ENCODE peak calls at places on chromosomes 1 and 21, in seven cellular contexts. G, I, K, Z, M, P and U are unnamed samples.
A peak's percentile ranks its signal among the peaks of the same experiment; 100 is the strongest.

GRCh38 chr1:99850458-99850974 is 355 bp downstream of the AGL start:
- DNase-seq in G (no peak), I (no peak), K (no peak), Z (peak; percentile 41), M (peak; percentile 74), P (no peak), U (no peak)

GRCh38 chr1:88079036-88079435 is 605.0 kb upstream of the PKN2 start:
- DNase-seq in G (no peak), I (no peak), K (peak; percentile 13), Z (peak; percentile 3), M (peak; percentile 34), P (no peak), U (no peak)

GRCh38 chr1:92480813-92481597 is 5.7 kb downstream of the GFI1 start:
- DNase-seq in G (no peak), I (peak; percentile 73), K (no peak), Z (no peak), M (no peak), P (no peak), U (no peak)

GRCh38 chr1:19866758-19867157 is 15.4 kb upstream of the OTUD3 start:
- DNase-seq in G (no peak), I (no peak), K (no peak), Z (no peak), M (peak; percentile 32), P (no peak), U (no peak)

GRCh38 chr1:172378109-172378755 is 42.3 kb upstream of the C1orf105 start:
- DNase-seq in G (no peak), I (no peak), K (no peak), Z (no peak), M (no peak), P (no peak), U (no peak)

GRCh38 chr1:8368956-8369639 is 51.2 kb downstream of the SLC45A1 start:
- DNase-seq in G (no peak), I (no peak), K (no peak), Z (no peak), M (no peak), P (no peak), U (no peak)

GRCh38 chr1:21524686-21525339 is 15.6 kb downstream of the ALPL start:
- DNase-seq in G (no peak), I (peak; percentile 75), K (no peak), Z (no peak), M (no peak), P (no peak), U (no peak)

GRCh38 chr1:193143285-193143684 is 21.5 kb downstream of the CDC73 start:
- DNase-seq in G (no peak), I (no peak), K (peak; percentile 41), Z (peak; percentile 37), M (peak; percentile 35), P (no peak), U (no peak)

GRCh38 chr21:46500224-46500861 is 41.7 kb downstream of the DIP2A start:
- DNase-seq in G (no peak), I (no peak), K (peak; percentile 40), Z (peak; percentile 51), M (peak; percentile 45), P (no peak), U (no peak)

GRCh38 chr1:227780101-227781044 is 35.1 kb upstream of the PRSS38 start:
- DNase-seq in G (no peak), I (no peak), K (no peak), Z (no peak), M (peak; percentile 94), P (no peak), U (peak; percentile 37)

GRCh38 chr1:167251482-167251881 is 30.8 kb downstream of the POU2F1 start:
- DNase-seq in G (no peak), I (no peak), K (no peak), Z (no peak), M (no peak), P (no peak), U (no peak)

GRCh38 chr1:113949007-113949406 is 19.9 kb downstream of the HIPK1 start:
- DNase-seq in G (no peak), I (no peak), K (no peak), Z (no peak), M (no peak), P (no peak), U (no peak)

GRCh38 chr1:3056641-3057040 is 12.4 kb upstream of the PRDM16 start:
- DNase-seq in G (no peak), I (no peak), K (no peak), Z (no peak), M (no peak), P (no peak), U (no peak)

GRCh38 chr1:198118136-198118535 is 38.7 kb upstream of the NEK7 start:
- DNase-seq in G (no peak), I (peak; percentile 83), K (peak; percentile 99), Z (peak; percentile 90), M (no peak), P (no peak), U (no peak)

GRCh38 chr1:46575300-46575699 is 23.9 kb upstream of the KNCN start:
- DNase-seq in G (no peak), I (no peak), K (no peak), Z (no peak), M (peak; percentile 97), P (no peak), U (no peak)

GRCh38 chr1:75233302-75233929 is 99.2 kb downstream of the LHX8 start:
- DNase-seq in G (no peak), I (no peak), K (peak; percentile 2), Z (peak; percentile 34), M (peak; percentile 48), P (no peak), U (no peak)

GRCh38 chr1:183019860-183020259 is 3.4 kb upstream of the LAMC1 start:
- DNase-seq in G (no peak), I (no peak), K (peak; percentile 63), Z (peak; percentile 71), M (peak; percentile 52), P (no peak), U (no peak)

GRCh38 chr1:162772571-162773154 is 17.8 kb upstream of the HSD17B7 start:
- DNase-seq in G (no peak), I (no peak), K (peak; percentile 66), Z (no peak), M (no peak), P (no peak), U (no peak)

GRCh38 chr1:154155282-154155681 is 409 bp upstream of the NUP210L start:
- DNase-seq in G (no peak), I (no peak), K (peak; percentile 72), Z (peak; percentile 34), M (no peak), P (no peak), U (no peak)

GRCh38 chr1:235067396-235068154 is 61.1 kb downstream of the TOMM20 start:
- DNase-seq in G (no peak), I (peak; percentile 92), K (peak; percentile 99), Z (peak; percentile 99), M (peak; percentile 88), P (no peak), U (no peak)

GRCh38 chr1:50969611-50970507 is at the start of gene CDKN2C:
- DNase-seq in G (no peak), I (peak; percentile 82), K (peak; percentile 86), Z (peak; percentile 81), M (peak; percentile 91), P (no peak), U (no peak)

GRCh38 chr1:109815809-109816791 is 52.4 kb upstream of the EPS8L3 start:
- DNase-seq in G (no peak), I (no peak), K (no peak), Z (peak; percentile 22), M (peak; percentile 58), P (no peak), U (no peak)